ENCODE peak calls at places on chromosome 10, in seven cellular contexts. I is neural progenitor cell, H is fibroblast of mammary gland, Q is sigmoid colon, C is H1, G is neuronal stem cell, B is right cardiac atrium. R is an unnamed sample.

GRCh38 chr10:3432089-3432488 is 259.5 kb upstream of the PITRM1 start:
- DNase-seq in I (no peak), H (no peak), Q (no peak), C (no peak), G (no peak), B (no peak), R (no peak)

GRCh38 chr10:78634835-78635234 is 433.9 kb upstream of the ZMIZ1 start:
- DNase-seq in I (no peak), H (no peak), Q (no peak), C (no peak), G (no peak), B (no peak), R (no peak)

GRCh38 chr10:27547047-27547446 is 42.9 kb downstream of the RAB18 start:
- DNase-seq in I (no peak), H (no peak), Q (no peak), C (no peak), G (no peak), B (no peak), R (no peak)

GRCh38 chr10:124155781-124156401 is 62.5 kb upstream of the CHST15 start:
- DNase-seq in I (no peak), H (peak), Q (peak), C (no peak), G (no peak), B (peak), R (no peak)

GRCh38 chr10:65143723-65144122 is 1622.5 kb downstream of the REEP3 start:
- DNase-seq in I (no peak), H (no peak), Q (no peak), C (no peak), G (no peak), B (no peak), R (no peak)

GRCh38 chr10:132047575-132048293 is 18.0 kb upstream of the JAKMIP3 start:
- DNase-seq in I (no peak), H (no peak), Q (no peak), C (no peak), G (no peak), B (no peak), R (no peak)

GRCh38 chr10:131170042-131170983 is 141.2 kb downstream of the TCERG1L start:
- DNase-seq in I (no peak), H (no peak), Q (peak), C (peak), G (no peak), B (no peak), R (no peak)

GRCh38 chr10:110821508-110821907 is 50.2 kb upstream of the PDCD4 start:
- DNase-seq in I (no peak), H (no peak), Q (peak), C (no peak), G (no peak), B (peak), R (no peak)

GRCh38 chr10:60309891-60310290 is 79.8 kb downstream of the ANK3 start:
- DNase-seq in I (no peak), H (no peak), Q (no peak), C (no peak), G (no peak), B (no peak), R (no peak)

GRCh38 chr10:46319383-46319782 is 32.6 kb downstream of the ANTXRL start:
- DNase-seq in I (no peak), H (no peak), Q (no peak), C (no peak), G (no peak), B (no peak), R (no peak)

GRCh38 chr10:11403116-11403515 is 208.3 kb downstream of the USP6NL start:
- DNase-seq in I (no peak), H (no peak), Q (no peak), C (no peak), G (no peak), B (no peak), R (peak)

GRCh38 chr10:60896033-60896432 is 48.0 kb downstream of the RHOBTB1 start:
- DNase-seq in I (no peak), H (peak), Q (no peak), C (no peak), G (no peak), B (no peak), R (no peak)

GRCh38 chr10:25105753-25106260 is 69.0 kb upstream of the GPR158 start:
- DNase-seq in I (no peak), H (no peak), Q (no peak), C (no peak), G (no peak), B (no peak), R (no peak)

GRCh38 chr10:24894309-24894708 is 58.1 kb downstream of the PRTFDC1 start:
- DNase-seq in I (no peak), H (peak), Q (no peak), C (no peak), G (no peak), B (no peak), R (no peak)

GRCh38 chr10:116926426-116926825 is 77.1 kb downstream of the ENO4 start:
- DNase-seq in I (no peak), H (no peak), Q (no peak), C (no peak), G (no peak), B (no peak), R (no peak)

GRCh38 chr10:97939446-97939990 is 89.9 kb downstream of the GOLGA7B start:
- DNase-seq in I (no peak), H (no peak), Q (no peak), C (no peak), G (no peak), B (no peak), R (no peak)

GRCh38 chr10:112689327-112689726 is 242.3 kb downstream of the VTI1A start:
- DNase-seq in I (peak), H (peak), Q (no peak), C (peak), G (peak), B (peak), R (no peak)

GRCh38 chr10:72828294-72828693 is 65.2 kb upstream of the OIT3 start:
- DNase-seq in I (no peak), H (no peak), Q (no peak), C (no peak), G (no peak), B (no peak), R (no peak)

GRCh38 chr10:72832701-72833100 is 60.8 kb upstream of the OIT3 start:
- DNase-seq in I (no peak), H (no peak), Q (no peak), C (no peak), G (no peak), B (no peak), R (no peak)

GRCh38 chr10:72834183-72834825 is 59.2 kb upstream of the OIT3 start:
- DNase-seq in I (peak), H (peak), Q (peak), C (no peak), G (peak), B (no peak), R (peak)

GRCh38 chr10:72830625-72831024 is 62.9 kb upstream of the OIT3 start:
- DNase-seq in I (no peak), H (no peak), Q (no peak), C (no peak), G (no peak), B (no peak), R (no peak)

GRCh38 chr10:72831696-72832355 is 61.7 kb upstream of the OIT3 start:
- DNase-seq in I (no peak), H (no peak), Q (no peak), C (no peak), G (no peak), B (no peak), R (no peak)
- H3K4me3 ChIP-seq in I (no peak), H (no peak), Q (no peak), C (no peak), G (no peak), B (peak), R (no peak)

GRCh38 chr10:103367782-103368518 is at the start of gene TAF5:
- DNase-seq in I (peak), H (peak), Q (peak), C (peak), G (peak), B (peak), R (peak)
- H3K4me3 ChIP-seq in I (peak), H (peak), Q (peak), C (peak), G (peak), B (peak), R (peak)

DNA sequence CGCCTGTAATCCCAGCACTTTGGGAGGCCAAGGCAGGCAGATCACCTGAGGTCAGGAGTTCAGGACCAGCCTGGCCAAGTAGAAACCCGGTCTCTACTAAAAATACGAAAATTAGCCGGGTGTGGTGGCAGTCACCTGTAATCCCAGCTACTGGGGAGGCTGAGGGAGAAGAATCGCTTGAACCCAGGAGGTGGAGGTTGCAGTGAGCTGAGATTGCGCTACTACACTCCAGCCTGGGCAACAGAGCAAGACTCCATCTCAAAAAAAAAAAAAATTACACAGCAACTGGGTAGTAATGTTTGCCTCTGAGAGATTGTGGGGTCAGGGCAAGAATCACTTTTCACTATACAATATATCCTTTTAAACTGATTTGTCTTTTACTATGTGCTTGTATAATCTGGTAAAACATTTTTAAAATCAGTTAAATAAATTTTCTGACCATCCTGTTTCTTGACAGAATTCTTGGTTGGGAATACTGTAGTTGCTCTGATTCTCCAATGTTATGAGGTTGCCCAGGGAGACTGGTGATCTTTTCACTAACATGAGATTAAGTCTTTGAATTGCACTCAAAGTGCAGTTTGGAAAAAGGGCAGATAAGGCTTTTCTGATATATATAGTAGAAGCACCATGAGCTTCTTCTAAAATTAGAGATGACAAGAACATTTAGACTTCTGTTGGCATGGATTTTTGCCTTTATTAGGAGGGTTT is 1.5 kb downstream of the ENTPD7 start:
- DNase-seq in I (no peak), H (no peak), Q (no peak), C (no peak), G (no peak), B (no peak), R (no peak)
- H3K4me3 ChIP-seq in I (no peak), H (no peak), Q (no peak), C (no peak), G (no peak), B (no peak), R (no peak)

DNA sequence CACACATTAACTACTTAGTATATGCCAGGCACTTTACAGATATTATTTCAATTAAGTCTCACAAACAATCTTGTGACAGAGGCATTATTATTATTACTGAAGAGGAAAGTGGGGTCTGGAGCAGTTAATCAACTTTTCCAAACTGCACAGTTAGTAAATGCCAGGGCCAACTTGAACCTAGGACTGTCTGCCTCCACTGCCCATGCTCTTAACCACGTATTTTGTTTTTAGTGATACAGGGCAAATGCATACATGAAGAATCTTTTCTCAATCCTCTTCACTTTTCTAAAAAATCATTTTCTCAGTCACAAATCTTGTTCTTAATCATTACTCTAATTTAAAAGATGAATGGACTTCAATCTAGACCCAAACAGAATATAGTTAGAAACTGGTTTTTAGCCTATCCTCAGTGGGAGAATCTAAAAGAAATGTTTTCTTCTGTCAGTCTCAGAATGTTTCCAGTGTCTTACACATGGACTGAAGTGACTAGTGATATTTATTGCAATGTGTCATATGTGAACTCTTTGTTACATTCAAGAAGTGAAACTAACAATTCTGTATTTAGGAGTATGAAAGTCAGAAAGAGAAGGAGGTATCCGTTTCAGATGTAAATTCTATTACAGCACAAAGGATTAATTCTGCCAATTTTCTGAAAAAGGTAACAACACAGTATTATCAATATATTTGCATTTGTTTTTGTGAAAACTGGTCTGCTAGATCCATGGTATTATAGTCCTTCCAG is 55.5 kb upstream of the CCNJ start:
- DNase-seq in I (no peak), H (no peak), Q (no peak), C (no peak), G (no peak), B (no peak), R (no peak)
- H3K4me3 ChIP-seq in I (no peak), H (no peak), Q (no peak), C (no peak), G (no peak), B (no peak), R (no peak)

GRCh38 chr10:7473474-7473873 is 62.6 kb upstream of the SFMBT2 start:
- DNase-seq in I (no peak), H (no peak), Q (no peak), C (no peak), G (no peak), B (no peak), R (no peak)
- H3K4me3 ChIP-seq in I (no peak), H (no peak), Q (no peak), C (no peak), G (no peak), B (no peak), R (no peak)

DNA sequence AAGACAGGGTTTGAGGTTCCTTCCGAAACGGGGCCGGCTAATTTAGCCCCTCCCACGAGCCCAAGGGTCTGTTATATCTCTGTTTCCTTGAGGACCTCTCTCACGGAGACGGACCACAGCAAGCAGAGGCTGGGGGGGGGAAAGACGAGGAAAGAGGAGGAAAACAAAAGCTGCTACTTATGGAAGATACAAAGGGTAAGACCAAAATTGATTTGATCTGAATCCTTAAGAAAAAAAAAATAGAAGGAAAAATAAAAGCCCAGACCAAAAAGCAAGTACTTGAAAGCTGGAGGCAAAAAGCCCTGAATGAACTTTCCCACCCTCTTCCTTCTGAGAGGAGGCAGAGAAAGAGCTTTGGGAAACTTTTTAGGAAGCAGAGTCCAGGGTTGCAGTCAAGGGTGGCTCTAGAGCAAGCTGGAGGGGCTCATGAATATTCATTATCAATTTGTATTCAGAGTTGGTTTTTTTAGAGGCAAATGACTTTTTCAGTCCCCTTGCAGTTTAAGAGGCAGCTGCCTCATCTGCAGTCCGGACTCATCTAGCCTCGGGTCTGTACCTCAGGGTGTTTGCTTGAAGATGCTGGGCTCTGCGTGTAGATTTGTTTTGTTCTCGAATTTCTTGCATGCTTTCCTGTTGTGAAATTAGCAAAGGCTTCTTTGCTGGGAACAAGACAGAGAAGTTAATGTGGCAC is at the start of gene ENTPD1:
- DNase-seq in I (peak), H (peak), Q (no peak), C (no peak), G (no peak), B (no peak), R (no peak)
- H3K4me3 ChIP-seq in I (peak), H (no peak), Q (peak), C (peak), G (no peak), B (peak), R (no peak)

R was measured in Jurkat, Clone E6-1.